ENCODE peak calls at places on chromosomes 7 and 10, in nine cellular contexts. G, E, I, U, P, L, V, T and W are unnamed samples.

GRCh38 chr7:17719998-17720397 is 220.3 kb downstream of the SNX13 start:
- ATAC-seq in P (no peak), G (no peak), E (no peak), T (no peak), U (no peak), V (no peak), I (peak), L (no peak), W (no peak)

GRCh38 chr10:74995806-74996205 is 115.7 kb upstream of the SAMD8 start:
- ATAC-seq in V (no peak), P (no peak), T (no peak), I (no peak), E (no peak), G (no peak), U (no peak), L (no peak), W (no peak)

GRCh38 chr7:123784263-123784662 is 35.5 kb upstream of the WASL start:
- ATAC-seq in P (no peak), V (no peak), E (peak), L (no peak), G (no peak), I (peak), U (no peak), T (peak), W (no peak)

GRCh38 chr7:6614941-6615737 is at the start of gene ZNF853:
- ATAC-seq in I (peak), V (peak), L (peak), G (peak), P (peak), E (peak), U (no peak), T (peak), W (peak)

GRCh38 chr10:44192435-44192834 is 192.5 kb downstream of the CXCL12 start:
- ATAC-seq in P (no peak), G (no peak), I (no peak), V (no peak), T (no peak), L (no peak), E (no peak), U (no peak), W (no peak)

GRCh38 chr10:28532223-28532508 is 752 bp upstream of the WAC start:
- ATAC-seq in U (peak), P (peak), I (peak), G (peak), V (peak), L (peak), T (peak), E (peak), W (peak)

GRCh38 chr10:102800601-102801335 is 36.4 kb downstream of the CYP17A1 start:
- ATAC-seq in E (no peak), P (no peak), G (no peak), L (no peak), V (no peak), I (no peak), T (no peak), U (no peak), W (no peak)

GRCh38 chr10:4688620-4689019 is 137.4 kb upstream of the AKR1E2 start:
- ATAC-seq in E (peak), V (no peak), I (peak), T (peak), U (no peak), G (no peak), L (no peak), P (no peak), W (no peak)

GRCh38 chr7:51046103-51046466 is 263.4 kb upstream of the GRB10 start:
- ATAC-seq in V (peak), G (no peak), E (peak), U (no peak), P (no peak), T (peak), L (no peak), I (no peak), W (no peak)

GRCh38 chr7:142130282-142130681 is 18.8 kb downstream of the MGAM2 start:
- ATAC-seq in E (peak), I (no peak), V (no peak), U (no peak), L (no peak), P (no peak), T (no peak), G (no peak), W (no peak)

GRCh38 chr7:37669818-37670217 is 13.7 kb upstream of the GPR141 start:
- ATAC-seq in V (no peak), G (no peak), I (no peak), U (no peak), L (no peak), E (no peak), P (no peak), T (no peak), W (no peak)

GRCh38 chr10:19640864-19641263 is 175.4 kb upstream of the PLXDC2 start:
- ATAC-seq in L (no peak), E (no peak), P (no peak), I (no peak), G (no peak), T (no peak), V (no peak), U (no peak), W (no peak)

GRCh38 chr10:23368816-23369640 is 24.4 kb upstream of the C10orf67 start:
- ATAC-seq in T (no peak), U (no peak), V (no peak), E (peak), G (no peak), L (peak), P (no peak), I (peak), W (peak)

GRCh38 chr7:107309296-107309695 is 140.5 kb downstream of the HBP1 start:
- ATAC-seq in V (no peak), L (no peak), G (no peak), U (no peak), I (no peak), P (no peak), E (no peak), T (no peak), W (no peak)

GRCh38 chr7:12731214-12731656 is 43.8 kb downstream of the ARL4A start:
- ATAC-seq in T (no peak), I (no peak), V (peak), P (no peak), G (peak), U (no peak), L (peak), E (peak), W (peak)

GRCh38 chr7:129095258-129095657 is 40.3 kb upstream of the TNPO3 start:
- ATAC-seq in I (no peak), U (no peak), T (no peak), L (peak), E (peak), G (no peak), P (no peak), V (no peak), W (peak)

GRCh38 chr10:119817991-119818888 is 54.4 kb downstream of the MCMBP start:
- ATAC-seq in I (peak), P (no peak), V (peak), E (no peak), T (peak), U (no peak), L (peak), G (peak), W (no peak)

GRCh38 chr7:4809691-4810090 is 34.3 kb downstream of the AP5Z1 start:
- ATAC-seq in P (no peak), T (no peak), I (no peak), G (no peak), V (no peak), L (no peak), E (no peak), U (no peak), W (no peak)

GRCh38 chr10:3425261-3425660 is 252.7 kb upstream of the PITRM1 start:
- ATAC-seq in E (no peak), T (no peak), G (no peak), P (no peak), I (no peak), U (no peak), L (no peak), V (no peak), W (no peak)

GRCh38 chr10:5904227-5904626 is 14.2 kb downstream of the FBH1 start:
- ATAC-seq in T (no peak), V (no peak), U (no peak), G (no peak), I (peak), P (no peak), L (peak), E (peak), W (peak)

GRCh38 chr10:191703-192518 is 56.7 kb downstream of the ZMYND11 start:
- ATAC-seq in I (peak), E (no peak), P (peak), U (no peak), L (no peak), V (no peak), T (no peak), G (peak), W (no peak)

GRCh38 chr10:89241491-89242339 is 9.9 kb downstream of the LIPA start:
- ATAC-seq in E (peak), U (peak), I (peak), V (peak), P (peak), G (peak), T (peak), L (no peak), W (peak)

GRCh38 chr10:115638246-115638645 is 545.1 kb downstream of the ATRNL1 start:
- ATAC-seq in L (no peak), U (no peak), I (no peak), T (no peak), G (no peak), V (no peak), E (no peak), P (no peak), W (no peak)

GRCh38 chr7:6530626-6531491 is 20.4 kb downstream of the GRID2IP start:
- ATAC-seq in G (no peak), E (peak), T (peak), I (no peak), P (no peak), U (no peak), L (peak), V (peak), W (peak)

GRCh38 chr10:73968101-73968515 is 29.8 kb upstream of the VCL start:
- ATAC-seq in U (no peak), V (no peak), E (no peak), I (no peak), L (no peak), P (no peak), T (no peak), G (no peak), W (no peak)

GRCh38 chr7:138666385-138666784 is 34.8 kb downstream of the SVOPL start:
- ATAC-seq in G (no peak), P (no peak), U (no peak), L (no peak), I (no peak), T (no peak), V (no peak), E (no peak), W (no peak)

GRCh38 chr10:50501899-50502556 is 121.7 kb downstream of the SGMS1 start:
- ATAC-seq in L (peak), G (peak), T (no peak), P (no peak), I (peak), E (peak), U (no peak), V (peak), W (peak)

GRCh38 chr7:110754649-110755048 is 336.3 kb upstream of the LRRN3 start:
- ATAC-seq in T (no peak), G (no peak), L (no peak), P (no peak), V (no peak), U (no peak), E (no peak), I (no peak), W (no peak)

GRCh38 chr10:125886914-125887512 is 5.9 kb upstream of the DHX32 start:
- ATAC-seq in I (no peak), G (no peak), E (no peak), P (no peak), U (no peak), V (peak), L (no peak), T (no peak), W (no peak)

GRCh38 chr10:80413152-80413996 is 5.0 kb downstream of the PRXL2A start:
- ATAC-seq in U (no peak), L (no peak), P (no peak), E (no peak), G (peak), I (no peak), V (peak), T (peak), W (no peak)

GRCh38 chr7:151429555-151430331 is 10.2 kb downstream of the CRYGN start:
- ATAC-seq in U (no peak), P (no peak), E (peak), V (no peak), I (no peak), G (no peak), T (peak), L (peak), W (peak)

GRCh38 chr7:143393267-143394041 is 12.3 kb downstream of the ZYX start:
- ATAC-seq in V (no peak), P (no peak), U (no peak), T (no peak), G (peak), L (peak), I (no peak), E (no peak), W (no peak)

GRCh38 chr10:5603091-5603847 is 63.1 kb downstream of the ASB13 start:
- ATAC-seq in V (no peak), I (no peak), G (no peak), L (no peak), U (no peak), P (no peak), T (no peak), E (no peak), W (no peak)

GRCh38 chr10:7696545-7696944 is 6.6 kb upstream of the ITIH2 start:
- ATAC-seq in L (no peak), U (no peak), G (no peak), I (peak), P (no peak), E (no peak), T (peak), V (no peak), W (no peak)